ENCODE peak calls at places on chromosomes 16 and 17, in eight cellular contexts. One of them, this sample, is unnamed.

GRCh38 chr16:24523569-24523968 is 15.8 kb upstream of the RBBP6 start:
- DNase-seq in natural killer cell treated with Interleukin-12 subunit alpha and Interleukin-12 subunit beta and Interleukin-15 and Interleukin-18, amount 100 ng/mL, for 72 hours: no peak
- DNase-seq in CD4-positive, alpha-beta memory T cell: no peak
- DNase-seq in Daoy: no peak
- DNase-seq in activated CD4-positive, alpha-beta T cell treated with anti-CD3 and anti-CD28 coated beads, Interleukin-2, amount 50 U/mL, for 1 hour: no peak
- DNase-seq in left ventricle myocardium inferior: no peak
- DNase-seq in Ammon's horn: no peak
- DNase-seq in stimulated activated CD4-positive, alpha-beta T cell treated with anti-CD3 and anti-CD28 coated beads, Interleukin-2, amount 100 ng/mL, for 48 hours: no peak
- DNase-seq in this sample: no peak

GRCh38 chr16:70694088-70694487 is 8.2 kb upstream of the MTSS2 start:
- DNase-seq in Ammon's horn: no peak
- DNase-seq in left ventricle myocardium inferior: no peak
- DNase-seq in stimulated activated CD4-positive, alpha-beta T cell treated with anti-CD3 and anti-CD28 coated beads, Interleukin-2, amount 100 ng/mL, for 48 hours: no peak
- DNase-seq in Daoy: peak
- DNase-seq in CD4-positive, alpha-beta memory T cell: no peak
- DNase-seq in natural killer cell treated with Interleukin-12 subunit alpha and Interleukin-12 subunit beta and Interleukin-15 and Interleukin-18, amount 100 ng/mL, for 72 hours: no peak
- DNase-seq in activated CD4-positive, alpha-beta T cell treated with anti-CD3 and anti-CD28 coated beads, Interleukin-2, amount 50 U/mL, for 1 hour: no peak
- DNase-seq in this sample: no peak

GRCh38 chr17:37607637-37608368 is 1.4 kb downstream of the SYNRG start:
- DNase-seq in stimulated activated CD4-positive, alpha-beta T cell treated with anti-CD3 and anti-CD28 coated beads, Interleukin-2, amount 100 ng/mL, for 48 hours: no peak
- DNase-seq in left ventricle myocardium inferior: no peak
- DNase-seq in Ammon's horn: no peak
- DNase-seq in natural killer cell treated with Interleukin-12 subunit alpha and Interleukin-12 subunit beta and Interleukin-15 and Interleukin-18, amount 100 ng/mL, for 72 hours: no peak
- DNase-seq in Daoy: no peak
- DNase-seq in activated CD4-positive, alpha-beta T cell treated with anti-CD3 and anti-CD28 coated beads, Interleukin-2, amount 50 U/mL, for 1 hour: peak
- DNase-seq in CD4-positive, alpha-beta memory T cell: peak
- DNase-seq in this sample: no peak

GRCh38 chr17:39271546-39271945 is 45.8 kb upstream of the STAC2 start:
- DNase-seq in activated CD4-positive, alpha-beta T cell treated with anti-CD3 and anti-CD28 coated beads, Interleukin-2, amount 50 U/mL, for 1 hour: no peak
- DNase-seq in natural killer cell treated with Interleukin-12 subunit alpha and Interleukin-12 subunit beta and Interleukin-15 and Interleukin-18, amount 100 ng/mL, for 72 hours: no peak
- DNase-seq in CD4-positive, alpha-beta memory T cell: no peak
- DNase-seq in Daoy: no peak
- DNase-seq in left ventricle myocardium inferior: no peak
- DNase-seq in stimulated activated CD4-positive, alpha-beta T cell treated with anti-CD3 and anti-CD28 coated beads, Interleukin-2, amount 100 ng/mL, for 48 hours: no peak
- DNase-seq in Ammon's horn: no peak
- DNase-seq in this sample: no peak

GRCh38 chr17:31621566-31621965 is 230.1 kb downstream of the RAB11FIP4 start:
- DNase-seq in left ventricle myocardium inferior: no peak
- DNase-seq in stimulated activated CD4-positive, alpha-beta T cell treated with anti-CD3 and anti-CD28 coated beads, Interleukin-2, amount 100 ng/mL, for 48 hours: no peak
- DNase-seq in Daoy: no peak
- DNase-seq in natural killer cell treated with Interleukin-12 subunit alpha and Interleukin-12 subunit beta and Interleukin-15 and Interleukin-18, amount 100 ng/mL, for 72 hours: no peak
- DNase-seq in Ammon's horn: no peak
- DNase-seq in CD4-positive, alpha-beta memory T cell: no peak
- DNase-seq in activated CD4-positive, alpha-beta T cell treated with anti-CD3 and anti-CD28 coated beads, Interleukin-2, amount 50 U/mL, for 1 hour: no peak
- DNase-seq in this sample: no peak

GRCh38 chr17:70905796-70906195 is 736.5 kb downstream of the KCNJ2 start:
- DNase-seq in natural killer cell treated with Interleukin-12 subunit alpha and Interleukin-12 subunit beta and Interleukin-15 and Interleukin-18, amount 100 ng/mL, for 72 hours: no peak
- DNase-seq in Ammon's horn: peak
- DNase-seq in left ventricle myocardium inferior: peak
- DNase-seq in CD4-positive, alpha-beta memory T cell: no peak
- DNase-seq in Daoy: peak
- DNase-seq in stimulated activated CD4-positive, alpha-beta T cell treated with anti-CD3 and anti-CD28 coated beads, Interleukin-2, amount 100 ng/mL, for 48 hours: no peak
- DNase-seq in activated CD4-positive, alpha-beta T cell treated with anti-CD3 and anti-CD28 coated beads, Interleukin-2, amount 50 U/mL, for 1 hour: no peak
- DNase-seq in this sample: peak

GRCh38 chr16:69301187-69301586 is 10.0 kb upstream of the VPS4A start:
- DNase-seq in left ventricle myocardium inferior: no peak
- DNase-seq in Daoy: no peak
- DNase-seq in Ammon's horn: no peak
- DNase-seq in activated CD4-positive, alpha-beta T cell treated with anti-CD3 and anti-CD28 coated beads, Interleukin-2, amount 50 U/mL, for 1 hour: no peak
- DNase-seq in CD4-positive, alpha-beta memory T cell: no peak
- DNase-seq in natural killer cell treated with Interleukin-12 subunit alpha and Interleukin-12 subunit beta and Interleukin-15 and Interleukin-18, amount 100 ng/mL, for 72 hours: no peak
- DNase-seq in stimulated activated CD4-positive, alpha-beta T cell treated with anti-CD3 and anti-CD28 coated beads, Interleukin-2, amount 100 ng/mL, for 48 hours: no peak
- DNase-seq in this sample: no peak

GRCh38 chr17:10733666-10734065 is 3.8 kb upstream of the TMEM220 start:
- DNase-seq in activated CD4-positive, alpha-beta T cell treated with anti-CD3 and anti-CD28 coated beads, Interleukin-2, amount 50 U/mL, for 1 hour: no peak
- DNase-seq in stimulated activated CD4-positive, alpha-beta T cell treated with anti-CD3 and anti-CD28 coated beads, Interleukin-2, amount 100 ng/mL, for 48 hours: no peak
- DNase-seq in left ventricle myocardium inferior: no peak
- DNase-seq in CD4-positive, alpha-beta memory T cell: no peak
- DNase-seq in natural killer cell treated with Interleukin-12 subunit alpha and Interleukin-12 subunit beta and Interleukin-15 and Interleukin-18, amount 100 ng/mL, for 72 hours: no peak
- DNase-seq in Daoy: no peak
- DNase-seq in Ammon's horn: no peak
- DNase-seq in this sample: no peak

GRCh38 chr16:83806721-83807120 is 1.1 kb upstream of the HSBP1 start:
- DNase-seq in activated CD4-positive, alpha-beta T cell treated with anti-CD3 and anti-CD28 coated beads, Interleukin-2, amount 50 U/mL, for 1 hour: no peak
- DNase-seq in Ammon's horn: no peak
- DNase-seq in Daoy: no peak
- DNase-seq in CD4-positive, alpha-beta memory T cell: no peak
- DNase-seq in stimulated activated CD4-positive, alpha-beta T cell treated with anti-CD3 and anti-CD28 coated beads, Interleukin-2, amount 100 ng/mL, for 48 hours: no peak
- DNase-seq in natural killer cell treated with Interleukin-12 subunit alpha and Interleukin-12 subunit beta and Interleukin-15 and Interleukin-18, amount 100 ng/mL, for 72 hours: no peak
- DNase-seq in left ventricle myocardium inferior: no peak
- DNase-seq in this sample: no peak

GRCh38 chr16:51008037-51008436 is 143.0 kb downstream of the SALL1 start:
- DNase-seq in CD4-positive, alpha-beta memory T cell: no peak
- DNase-seq in stimulated activated CD4-positive, alpha-beta T cell treated with anti-CD3 and anti-CD28 coated beads, Interleukin-2, amount 100 ng/mL, for 48 hours: no peak
- DNase-seq in left ventricle myocardium inferior: no peak
- DNase-seq in activated CD4-positive, alpha-beta T cell treated with anti-CD3 and anti-CD28 coated beads, Interleukin-2, amount 50 U/mL, for 1 hour: no peak
- DNase-seq in natural killer cell treated with Interleukin-12 subunit alpha and Interleukin-12 subunit beta and Interleukin-15 and Interleukin-18, amount 100 ng/mL, for 72 hours: no peak
- DNase-seq in Daoy: no peak
- DNase-seq in Ammon's horn: no peak
- DNase-seq in this sample: no peak

GRCh38 chr17:49468827-49469385 is 26.2 kb upstream of the NGFR start:
- DNase-seq in Daoy: no peak
- DNase-seq in CD4-positive, alpha-beta memory T cell: no peak
- DNase-seq in left ventricle myocardium inferior: no peak
- DNase-seq in Ammon's horn: no peak
- DNase-seq in activated CD4-positive, alpha-beta T cell treated with anti-CD3 and anti-CD28 coated beads, Interleukin-2, amount 50 U/mL, for 1 hour: no peak
- DNase-seq in stimulated activated CD4-positive, alpha-beta T cell treated with anti-CD3 and anti-CD28 coated beads, Interleukin-2, amount 100 ng/mL, for 48 hours: no peak
- DNase-seq in natural killer cell treated with Interleukin-12 subunit alpha and Interleukin-12 subunit beta and Interleukin-15 and Interleukin-18, amount 100 ng/mL, for 72 hours: no peak
- DNase-seq in this sample: no peak

GRCh38 chr17:57463103-57463885 is 207.0 kb downstream of the MSI2 start:
- DNase-seq in left ventricle myocardium inferior: no peak
- DNase-seq in natural killer cell treated with Interleukin-12 subunit alpha and Interleukin-12 subunit beta and Interleukin-15 and Interleukin-18, amount 100 ng/mL, for 72 hours: peak
- DNase-seq in CD4-positive, alpha-beta memory T cell: no peak
- DNase-seq in Daoy: peak
- DNase-seq in Ammon's horn: no peak
- DNase-seq in stimulated activated CD4-positive, alpha-beta T cell treated with anti-CD3 and anti-CD28 coated beads, Interleukin-2, amount 100 ng/mL, for 48 hours: peak
- DNase-seq in activated CD4-positive, alpha-beta T cell treated with anti-CD3 and anti-CD28 coated beads, Interleukin-2, amount 50 U/mL, for 1 hour: no peak
- DNase-seq in this sample: no peak

GRCh38 chr17:34567665-34568064 is 11.7 kb upstream of the TMEM132E start:
- DNase-seq in natural killer cell treated with Interleukin-12 subunit alpha and Interleukin-12 subunit beta and Interleukin-15 and Interleukin-18, amount 100 ng/mL, for 72 hours: no peak
- DNase-seq in activated CD4-positive, alpha-beta T cell treated with anti-CD3 and anti-CD28 coated beads, Interleukin-2, amount 50 U/mL, for 1 hour: no peak
- DNase-seq in CD4-positive, alpha-beta memory T cell: no peak
- DNase-seq in Daoy: peak
- DNase-seq in Ammon's horn: no peak
- DNase-seq in stimulated activated CD4-positive, alpha-beta T cell treated with anti-CD3 and anti-CD28 coated beads, Interleukin-2, amount 100 ng/mL, for 48 hours: no peak
- DNase-seq in left ventricle myocardium inferior: no peak
- DNase-seq in this sample: no peak

GRCh38 chr17:17191346-17191792 is 14.8 kb downstream of the PLD6 start:
- DNase-seq in Daoy: peak
- DNase-seq in Ammon's horn: no peak
- DNase-seq in activated CD4-positive, alpha-beta T cell treated with anti-CD3 and anti-CD28 coated beads, Interleukin-2, amount 50 U/mL, for 1 hour: no peak
- DNase-seq in CD4-positive, alpha-beta memory T cell: no peak
- DNase-seq in natural killer cell treated with Interleukin-12 subunit alpha and Interleukin-12 subunit beta and Interleukin-15 and Interleukin-18, amount 100 ng/mL, for 72 hours: no peak
- DNase-seq in stimulated activated CD4-positive, alpha-beta T cell treated with anti-CD3 and anti-CD28 coated beads, Interleukin-2, amount 100 ng/mL, for 48 hours: no peak
- DNase-seq in left ventricle myocardium inferior: peak
- DNase-seq in this sample: no peak

GRCh38 chr17:83083368-83084201 is 4.2 kb downstream of the METRNL start:
- DNase-seq in natural killer cell treated with Interleukin-12 subunit alpha and Interleukin-12 subunit beta and Interleukin-15 and Interleukin-18, amount 100 ng/mL, for 72 hours: peak
- DNase-seq in CD4-positive, alpha-beta memory T cell: peak
- DNase-seq in Daoy: peak
- DNase-seq in Ammon's horn: no peak
- DNase-seq in activated CD4-positive, alpha-beta T cell treated with anti-CD3 and anti-CD28 coated beads, Interleukin-2, amount 50 U/mL, for 1 hour: peak
- DNase-seq in stimulated activated CD4-positive, alpha-beta T cell treated with anti-CD3 and anti-CD28 coated beads, Interleukin-2, amount 100 ng/mL, for 48 hours: peak
- DNase-seq in left ventricle myocardium inferior: no peak
- DNase-seq in this sample: no peak

GRCh38 chr16:35686595-35686994 is 2227.2 kb downstream of the TP53TG3F start:
- DNase-seq in natural killer cell treated with Interleukin-12 subunit alpha and Interleukin-12 subunit beta and Interleukin-15 and Interleukin-18, amount 100 ng/mL, for 72 hours: no peak
- DNase-seq in Daoy: no peak
- DNase-seq in left ventricle myocardium inferior: no peak
- DNase-seq in stimulated activated CD4-positive, alpha-beta T cell treated with anti-CD3 and anti-CD28 coated beads, Interleukin-2, amount 100 ng/mL, for 48 hours: no peak
- DNase-seq in CD4-positive, alpha-beta memory T cell: no peak
- DNase-seq in activated CD4-positive, alpha-beta T cell treated with anti-CD3 and anti-CD28 coated beads, Interleukin-2, amount 50 U/mL, for 1 hour: no peak
- DNase-seq in Ammon's horn: no peak
- DNase-seq in this sample: no peak

GRCh38 chr16:88549671-88550643 is 20.2 kb upstream of the ZC3H18 start:
- DNase-seq in left ventricle myocardium inferior: no peak
- DNase-seq in Ammon's horn: no peak
- DNase-seq in CD4-positive, alpha-beta memory T cell: no peak
- DNase-seq in activated CD4-positive, alpha-beta T cell treated with anti-CD3 and anti-CD28 coated beads, Interleukin-2, amount 50 U/mL, for 1 hour: no peak
- DNase-seq in Daoy: no peak
- DNase-seq in natural killer cell treated with Interleukin-12 subunit alpha and Interleukin-12 subunit beta and Interleukin-15 and Interleukin-18, amount 100 ng/mL, for 72 hours: no peak
- DNase-seq in stimulated activated CD4-positive, alpha-beta T cell treated with anti-CD3 and anti-CD28 coated beads, Interleukin-2, amount 100 ng/mL, for 48 hours: no peak
- DNase-seq in this sample: no peak

GRCh38 chr17:8192070-8192815 is 2.3 kb upstream of the BORCS6 start:
- DNase-seq in Daoy: peak
- DNase-seq in natural killer cell treated with Interleukin-12 subunit alpha and Interleukin-12 subunit beta and Interleukin-15 and Interleukin-18, amount 100 ng/mL, for 72 hours: peak
- DNase-seq in CD4-positive, alpha-beta memory T cell: peak
- DNase-seq in activated CD4-positive, alpha-beta T cell treated with anti-CD3 and anti-CD28 coated beads, Interleukin-2, amount 50 U/mL, for 1 hour: peak
- DNase-seq in Ammon's horn: peak
- DNase-seq in stimulated activated CD4-positive, alpha-beta T cell treated with anti-CD3 and anti-CD28 coated beads, Interleukin-2, amount 100 ng/mL, for 48 hours: no peak
- DNase-seq in left ventricle myocardium inferior: peak
- DNase-seq in this sample: no peak

GRCh38 chr17:31535581-31535981 is 144.1 kb downstream of the RAB11FIP4 start:
- DNase-seq in left ventricle myocardium inferior: no peak
- DNase-seq in CD4-positive, alpha-beta memory T cell: no peak
- DNase-seq in Ammon's horn: no peak
- DNase-seq in activated CD4-positive, alpha-beta T cell treated with anti-CD3 and anti-CD28 coated beads, Interleukin-2, amount 50 U/mL, for 1 hour: no peak
- DNase-seq in Daoy: no peak
- DNase-seq in natural killer cell treated with Interleukin-12 subunit alpha and Interleukin-12 subunit beta and Interleukin-15 and Interleukin-18, amount 100 ng/mL, for 72 hours: no peak
- DNase-seq in stimulated activated CD4-positive, alpha-beta T cell treated with anti-CD3 and anti-CD28 coated beads, Interleukin-2, amount 100 ng/mL, for 48 hours: peak
- DNase-seq in this sample: no peak

GRCh38 chr17:28282596-28282995 is 36.4 kb upstream of the TMEM97 start:
- DNase-seq in activated CD4-positive, alpha-beta T cell treated with anti-CD3 and anti-CD28 coated beads, Interleukin-2, amount 50 U/mL, for 1 hour: no peak
- DNase-seq in natural killer cell treated with Interleukin-12 subunit alpha and Interleukin-12 subunit beta and Interleukin-15 and Interleukin-18, amount 100 ng/mL, for 72 hours: no peak
- DNase-seq in Ammon's horn: no peak
- DNase-seq in CD4-positive, alpha-beta memory T cell: no peak
- DNase-seq in stimulated activated CD4-positive, alpha-beta T cell treated with anti-CD3 and anti-CD28 coated beads, Interleukin-2, amount 100 ng/mL, for 48 hours: no peak
- DNase-seq in left ventricle myocardium inferior: no peak
- DNase-seq in Daoy: peak
- DNase-seq in this sample: no peak

GRCh38 chr17:7405882-7406825 is 1.5 kb upstream of the NLGN2 start:
- DNase-seq in left ventricle myocardium inferior: no peak
- DNase-seq in natural killer cell treated with Interleukin-12 subunit alpha and Interleukin-12 subunit beta and Interleukin-15 and Interleukin-18, amount 100 ng/mL, for 72 hours: no peak
- DNase-seq in activated CD4-positive, alpha-beta T cell treated with anti-CD3 and anti-CD28 coated beads, Interleukin-2, amount 50 U/mL, for 1 hour: no peak
- DNase-seq in Daoy: no peak
- DNase-seq in stimulated activated CD4-positive, alpha-beta T cell treated with anti-CD3 and anti-CD28 coated beads, Interleukin-2, amount 100 ng/mL, for 48 hours: no peak
- DNase-seq in Ammon's horn: no peak
- DNase-seq in CD4-positive, alpha-beta memory T cell: no peak
- DNase-seq in this sample: no peak

GRCh38 chr16:14286381-14287230 is 215.5 kb downstream of the MRTFB start:
- DNase-seq in activated CD4-positive, alpha-beta T cell treated with anti-CD3 and anti-CD28 coated beads, Interleukin-2, amount 50 U/mL, for 1 hour: peak
- DNase-seq in natural killer cell treated with Interleukin-12 subunit alpha and Interleukin-12 subunit beta and Interleukin-15 and Interleukin-18, amount 100 ng/mL, for 72 hours: no peak
- DNase-seq in Daoy: no peak
- DNase-seq in stimulated activated CD4-positive, alpha-beta T cell treated with anti-CD3 and anti-CD28 coated beads, Interleukin-2, amount 100 ng/mL, for 48 hours: no peak
- DNase-seq in left ventricle myocardium inferior: no peak
- DNase-seq in Ammon's horn: no peak
- DNase-seq in CD4-positive, alpha-beta memory T cell: peak
- DNase-seq in this sample: no peak

This sample was measured in KG1.